ENCODE peak calls at places on chromosomes 7 and 10, in seven cellular contexts. H is K562, Y is IMR-90, B is kidney, G is trophoblast cell, W is neuronal stem cell, K is HCT116. J is an unnamed sample. For H3K4me1, the result is how much of the 10 kb centered on the place peaks cover.

GRCh38 chr10:74937446-74937935 is 111.1 kb downstream of the KAT6B start:
- DNase-seq in H (no peak), Y (no peak), B (no peak), G (no peak), W (no peak), K (no peak), J (no peak)

GRCh38 chr10:26486985-26487850 is 49.1 kb downstream of the APBB1IP start:
- DNase-seq in H (no peak), Y (peak), B (no peak), G (peak), W (no peak), K (peak), J (peak)

GRCh38 chr7:157507987-157508386 is 171.2 kb downstream of the DNAJB6 start:
- DNase-seq in H (no peak), Y (no peak), B (no peak), G (no peak), W (no peak), K (no peak), J (no peak)

GRCh38 chr7:151468214-151469023 is 28.5 kb upstream of the CRYGN start:
- DNase-seq in H (no peak), Y (no peak), B (no peak), G (no peak), W (no peak), K (no peak), J (no peak)

GRCh38 chr7:92835851-92836488 is 403 bp downstream of the CDK6 start:
- DNase-seq in H (peak), Y (no peak), B (peak), G (peak), W (no peak), K (no peak), J (peak)

GRCh38 chr7:149070372-149071140 is 20.0 kb downstream of the ZNF786 start:
- DNase-seq in H (no peak), Y (no peak), B (no peak), G (no peak), W (no peak), K (no peak), J (no peak)

GRCh38 chr7:101390901-101391301 is 28.2 kb downstream of the COL26A1 start:
- DNase-seq in H (no peak), Y (no peak), B (peak), G (no peak), W (peak), K (no peak), J (no peak)

GRCh38 chr10:114647545-114648138 is 10.4 kb downstream of the ABLIM1 start:
- DNase-seq in H (no peak), Y (peak), B (no peak), G (no peak), W (no peak), K (no peak), J (peak)

GRCh38 chr7:47669178-47669878 is 87.4 kb upstream of the TNS3 start:
- DNase-seq in H (peak), Y (peak), B (peak), G (peak), W (no peak), K (no peak), J (peak)

GRCh38 chr10:29392376-29393021 is 103.6 kb downstream of the LYZL1 start:
- DNase-seq in H (peak), Y (peak), B (no peak), G (peak), W (peak), K (no peak), J (peak)

GRCh38 chr10:121598261-121599249 is at the start of gene FGFR2:
- DNase-seq in H (peak), Y (no peak), B (peak), G (peak), W (peak), K (peak), J (peak)

GRCh38 chr10:82319046-82319445 is 444.1 kb downstream of the NRG3 start:
- DNase-seq in H (no peak), Y (no peak), B (no peak), G (no peak), W (no peak), K (no peak), J (no peak)

GRCh38 chr10:73586583-73586984 is 4.6 kb downstream of the USP54 start:
- DNase-seq in H (no peak), Y (peak), B (no peak), G (peak), W (no peak), K (no peak), J (peak)

GRCh38 chr7:132191418-132191817 is 384.9 kb downstream of the PLXNA4 start:
- DNase-seq in H (no peak), Y (no peak), B (peak), G (no peak), W (no peak), K (no peak), J (no peak)

GRCh38 chr10:99232357-99232999 is 3.2 kb downstream of the HPSE2 start:
- DNase-seq in H (no peak), Y (no peak), B (peak), G (no peak), W (peak), K (no peak), J (peak)

GRCh38 chr7:25311346-25311745 is 83.1 kb upstream of the NPVF start:
- DNase-seq in H (no peak), Y (peak), B (no peak), G (no peak), W (no peak), K (no peak), J (no peak)

GRCh38 chr10:70962686-70963085 is 74.3 kb upstream of the PCBD1 start:
- DNase-seq in H (no peak), Y (no peak), B (peak), G (no peak), W (no peak), K (no peak), J (no peak)

GRCh38 chr7:55034776-55035175 is 16.0 kb downstream of the EGFR start:
- DNase-seq in H (no peak), Y (no peak), B (no peak), G (no peak), W (no peak), K (no peak), J (no peak)

GRCh38 chr7:130881091-130881798 is 147.2 kb upstream of the KLF14 start:
- DNase-seq in H (no peak), Y (peak), B (no peak), G (peak), W (no peak), K (no peak), J (no peak)
- H3K4me1 ChIP-seq in H (under half), Y (under half), B (under half), G (under half), W (under half), K (half or more), J (half or more)

GRCh38 chr10:12264204-12264908 is 68.4 kb downstream of the CDC123 start:
- DNase-seq in H (peak), Y (peak), B (peak), G (peak), W (peak), K (peak), J (peak)
- H3K9ac ChIP-seq in H (peak), Y (peak), B (peak), G (no peak), W (no peak), K (peak), J (peak)

GRCh38 chr10:117242463-117242832 is 1.5 kb downstream of the SLC18A2 start:
- DNase-seq in H (no peak), Y (no peak), B (no peak), G (no peak), W (no peak), K (no peak), J (no peak)

GRCh38 chr10:117241541-117242462 is 888 bp downstream of the SLC18A2 start:
- DNase-seq in H (peak), Y (no peak), B (peak), G (no peak), W (no peak), K (no peak), J (peak)

GRCh38 chr10:117240105-117240729 is 697 bp upstream of the SLC18A2 start:
- DNase-seq in H (no peak), Y (no peak), B (peak), G (no peak), W (no peak), K (no peak), J (no peak)

GRCh38 chr10:117239031-117239430 is 1.9 kb upstream of the SLC18A2 start:
- DNase-seq in H (no peak), Y (no peak), B (peak), G (no peak), W (no peak), K (no peak), J (no peak)

GRCh38 chr10:117240730-117241529 is at the start of gene SLC18A2:
- DNase-seq in H (no peak), Y (no peak), B (peak), G (no peak), W (no peak), K (no peak), J (no peak)
- H3K4me3 ChIP-seq in H (no peak), Y (no peak), B (no peak), G (peak), W (peak), K (no peak), J (no peak)

DNA sequence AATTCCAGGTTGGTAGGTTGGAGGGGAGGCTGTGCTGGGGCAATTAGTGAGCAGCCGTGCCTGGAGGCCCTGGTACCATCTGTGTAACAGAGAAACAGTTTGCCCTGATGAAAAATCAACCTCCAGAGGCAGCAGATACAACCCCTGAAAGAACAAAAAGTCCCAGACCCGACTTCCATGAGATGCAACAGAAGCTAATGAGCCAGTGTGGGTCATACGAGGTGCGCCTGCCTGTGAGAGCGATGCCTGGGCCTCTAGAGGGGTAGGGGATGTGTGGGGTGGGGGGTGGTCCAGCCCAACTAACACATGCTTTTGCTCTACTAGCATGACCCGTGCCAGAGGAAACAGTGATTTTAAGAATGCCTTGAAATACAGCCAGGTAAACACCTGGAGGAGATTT is 39.3 kb downstream of the CELF2 start:
- DNase-seq in H (no peak), Y (no peak), B (no peak), G (no peak), W (no peak), K (no peak), J (no peak)
- H3K4me1 ChIP-seq in H (under half), Y (under half), B (under half), G (under half), W (under half), K (under half), J (under half)

GRCh38 chr7:125924037-125924436 is 994.4 kb upstream of the POT1 start:
- DNase-seq in H (no peak), Y (no peak), B (no peak), G (no peak), W (no peak), K (no peak), J (no peak)
- H3K9ac ChIP-seq in H (no peak), Y (no peak), B (no peak), G (no peak), W (no peak), K (no peak), J (no peak)

J was measured in adipocyte.